ENCODE peak calls at places on chromosomes 16 and 17, in seven cellular contexts. Z is psoas muscle; Q is colonic mucosa; B is left ventricle myocardium inferior; J is prostate gland; U is CD8-positive, alpha-beta memory T cell; W is effector memory CD4-positive, alpha-beta T cell. E is an unnamed sample.

GRCh38 chr17:74373838-74374606 is 6.7 kb downstream of the GPR142 start:
- DNase-seq in Z (no peak), Q (peak; percentile 77), B (peak; percentile 25), J (no peak), U (no peak), W (no peak), E (no peak)

GRCh38 chr17:12463102-12463501 is 202.6 kb upstream of the MYOCD start:
- DNase-seq in Z (no peak), Q (no peak), B (no peak), J (no peak), U (no peak), W (no peak), E (peak; percentile 67)

GRCh38 chr17:75844530-75845057 is 390 bp upstream of the UNC13D start:
- DNase-seq in Z (peak; percentile 73), Q (peak; percentile 85), B (no peak), J (peak; percentile 81), U (no peak), W (no peak), E (no peak)

GRCh38 chr17:78805301-78805700 is 23.2 kb upstream of the CYTH1 start:
- DNase-seq in Z (no peak), Q (no peak), B (no peak), J (no peak), U (no peak), W (peak; percentile 74), E (no peak)

GRCh38 chr16:69939821-69940585 is 11.1 kb upstream of the CLEC18A start:
- DNase-seq in Z (no peak), Q (no peak), B (no peak), J (no peak), U (no peak), W (no peak), E (no peak)

GRCh38 chr17:29215717-29216116 is 30.9 kb upstream of the CRYBA1 start:
- DNase-seq in Z (no peak), Q (no peak), B (no peak), J (no peak), U (no peak), W (no peak), E (no peak)

GRCh38 chr16:48535369-48535787 is 74.6 kb downstream of the N4BP1 start:
- DNase-seq in Z (no peak), Q (no peak), B (no peak), J (no peak), U (no peak), W (no peak), E (no peak)

GRCh38 chr16:81521141-81521626 is 76.6 kb downstream of the CMIP start:
- DNase-seq in Z (peak; percentile 50), Q (no peak), B (no peak), J (no peak), U (peak; percentile 80), W (peak; percentile 81), E (no peak)

GRCh38 chr17:74749262-74750038 is 1.0 kb downstream of the NHERF1 start:
- DNase-seq in Z (peak; percentile 46), Q (peak; percentile 63), B (no peak), J (no peak), U (no peak), W (no peak), E (peak; percentile 24)

GRCh38 chr17:59441459-59442096 is 110.1 kb downstream of the YPEL2 start:
- DNase-seq in Z (no peak), Q (no peak), B (no peak), J (no peak), U (no peak), W (no peak), E (no peak)

GRCh38 chr17:59440757-59441458 is 109.5 kb downstream of the YPEL2 start:
- DNase-seq in Z (peak; percentile 90), Q (peak; percentile 96), B (peak; percentile 86), J (peak; percentile 92), U (peak; percentile 78), W (peak; percentile 58), E (peak; percentile 97)

GRCh38 chr17:59439711-59440110 is 108.3 kb downstream of the YPEL2 start:
- DNase-seq in Z (no peak), Q (no peak), B (no peak), J (no peak), U (no peak), W (no peak), E (peak; percentile 27)

GRCh38 chr17:59439261-59439660 is 107.8 kb downstream of the YPEL2 start:
- DNase-seq in Z (no peak), Q (no peak), B (no peak), J (no peak), U (no peak), W (no peak), E (no peak)

GRCh38 chr17:59443106-59443505 is 111.7 kb downstream of the YPEL2 start:
- DNase-seq in Z (no peak), Q (no peak), B (no peak), J (no peak), U (no peak), W (no peak), E (no peak)
- H3K4me3 ChIP-seq in Z (no peak overlapping the region), Q (no peak overlapping the region), B (no peak overlapping the region), J (no peak overlapping the region), U (no peak overlapping the region), W (no peak overlapping the region), E (no peak overlapping the region)

DNA sequence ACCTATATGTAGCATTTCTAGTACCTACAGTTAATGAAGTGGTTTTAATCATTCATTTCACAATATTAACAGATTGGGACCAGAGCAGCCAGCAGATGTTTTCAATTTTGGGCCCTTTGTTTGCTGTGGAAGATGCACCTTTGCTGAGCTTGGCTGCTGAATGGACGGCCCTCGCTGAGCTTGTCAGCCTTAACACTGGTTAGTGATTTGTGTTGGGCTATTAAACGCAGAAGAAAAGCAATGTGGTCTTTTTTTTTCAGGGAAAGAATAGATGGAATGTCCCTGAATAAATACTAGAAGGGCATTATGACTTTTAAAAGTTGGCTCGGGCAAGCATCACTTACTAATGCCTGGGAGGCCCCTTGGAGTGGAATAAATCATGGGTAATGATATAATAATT is 297.0 kb downstream of the MAP2K6 start:
- DNase-seq in Z (no peak), Q (no peak), B (no peak), J (no peak), U (no peak), W (no peak), E (no peak)
- H3K9me3 ChIP-seq in Z (no peaks in the 10 kb centered on the region), Q (no peaks in the 10 kb centered on the region), B (no peaks in the 10 kb centered on the region), J (no peaks in the 10 kb centered on the region), U (no peaks in the 10 kb centered on the region), W (no peaks in the 10 kb centered on the region), E (no peaks in the 10 kb centered on the region)

DNA sequence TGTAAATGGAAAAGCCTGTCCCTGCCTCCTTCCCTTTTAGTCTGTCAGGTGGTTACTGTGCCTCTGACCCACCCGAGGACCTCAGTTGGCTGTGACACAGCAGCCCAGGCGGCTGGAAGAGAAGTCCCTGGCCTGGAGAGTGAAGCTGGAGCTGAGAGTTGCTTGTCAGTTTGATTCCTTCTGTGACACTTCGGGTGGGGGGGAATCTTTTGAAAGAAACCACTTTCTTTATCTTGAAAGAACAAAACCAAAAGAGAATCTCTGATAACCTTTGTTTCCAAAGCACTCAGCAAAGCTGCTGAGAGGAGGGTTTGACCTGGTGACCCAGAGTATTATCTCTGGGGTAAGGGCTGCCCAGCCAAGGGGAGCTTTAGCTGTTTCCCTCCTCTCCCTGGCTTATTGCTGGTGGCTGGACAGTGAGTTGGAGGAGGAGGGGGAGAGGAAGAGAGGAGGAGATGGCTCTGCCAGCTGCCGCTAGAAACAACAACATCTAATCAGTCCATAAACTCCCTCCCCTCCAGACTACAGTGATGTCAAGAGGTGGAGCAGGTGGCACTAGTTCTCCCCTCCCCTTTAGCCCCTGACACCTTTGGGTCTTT is 34.0 kb downstream of the YPEL2 start:
- DNase-seq in Z (no peak), Q (no peak), B (no peak), J (no peak), U (peak; percentile 76), W (no peak), E (no peak)
- H3K4me1 ChIP-seq in Z (peaks cover 97% of the 10 kb centered on the region), Q (peaks cover 49% of the 10 kb centered on the region), B (peaks cover 100% of the 10 kb centered on the region), J (peaks cover 46% of the 10 kb centered on the region), U (peaks cover 79% of the 10 kb centered on the region), W (peaks cover 68% of the 10 kb centered on the region), E (peaks cover 89% of the 10 kb centered on the region)

GRCh38 chr16:3285131-3285530 is 1.8 kb downstream of the ZNF263 start:
- DNase-seq in Z (no peak), Q (no peak), B (no peak), J (no peak), U (no peak), W (no peak), E (no peak)
- H3K4me3 ChIP-seq in Z (peak overlapping the region; percentile 76), Q (no peak overlapping the region), B (peak overlapping the region; percentile 93), J (peak overlapping the region; percentile 94), U (peak overlapping the region; percentile 91), W (peak overlapping the region; percentile 85), E (peak overlapping the region; percentile 99)